ENCODE peak calls at places on chromosomes 13 and 19, in nine cellular contexts. T is stimulated activated effector memory CD8-positive, alpha-beta T cell treated with anti-CD3 and anti-CD28 coated beads, Interleukin-12 subunit alpha, Interleukin-12 subunit beta, amount 100 ng/mL, for 72 hours; F is HCT116; H is PC-3; B is activated B cell treated with CpG ODN at 0.5 μM for 24 hours; P is effector memory CD8-positive, alpha-beta T cell; Z is stimulated activated naive B cell treated with anti-CD40 and anti-IgM and Interleukin-4, amounts not matched to agents 10 μg/mL and 1 μg/mL and 100 μg/mL, for 72 hours; S is stimulated activated naive CD8-positive, alpha-beta T cell treated with anti-CD3 and anti-CD28 coated beads, Interleukin-15, Interleukin-2, amounts not matched to agents 100 U/mL and 50 U/mL, for 24 hours; J is sciatic nerve. R is an unnamed sample.
A peak's percentile ranks its signal among the peaks of the same experiment; 100 is the strongest.

GRCh38 chr19:44750713-44751112 is 2.2 kb downstream of the BCL3 start:
- ATAC-seq in T (no peak), F (no peak), H (no peak), B (no peak), P (no peak), Z (no peak), S (no peak), J (no peak), R (no peak)

GRCh38 chr19:51811344-51811743 is 16.4 kb downstream of the FPR3 start:
- ATAC-seq in T (no peak), F (no peak), H (no peak), B (no peak), P (peak; percentile 16), Z (peak; percentile 57), S (no peak), J (peak; percentile 76), R (no peak)

GRCh38 chr13:25084101-25084500 is 11.8 kb upstream of the PABPC3 start:
- ATAC-seq in T (no peak), F (no peak), H (no peak), B (no peak), P (no peak), Z (no peak), S (no peak), J (no peak), R (no peak)

GRCh38 chr19:7986321-7987083 is 18.9 kb downstream of the ELAVL1 start:
- ATAC-seq in T (no peak), F (no peak), H (peak; percentile 71), B (no peak), P (no peak), Z (no peak), S (no peak), J (peak; percentile 33), R (no peak)

GRCh38 chr19:33905473-33905936 is 108.8 kb downstream of the KCTD15 start:
- ATAC-seq in T (no peak), F (peak; percentile 5), H (peak; percentile 48), B (no peak), P (no peak), Z (no peak), S (no peak), J (peak; percentile 57), R (peak; percentile 11)

GRCh38 chr13:66994097-66994496 is 236.0 kb downstream of the PCDH9 start:
- ATAC-seq in T (no peak), F (no peak), H (no peak), B (peak; percentile 87), P (no peak), Z (peak; percentile 90), S (peak; percentile 79), J (peak; percentile 91), R (no peak)

GRCh38 chr19:13132471-13133166 is 14.6 kb downstream of the NACC1 start:
- ATAC-seq in T (peak; percentile 99), F (no peak), H (no peak), B (no peak), P (peak; percentile 100), Z (peak; percentile 44), S (peak; percentile 99), J (no peak), R (peak; percentile 98)

GRCh38 chr19:51493776-51494175 is 7.8 kb downstream of the SIGLEC12 start:
- ATAC-seq in T (no peak), F (no peak), H (no peak), B (no peak), P (no peak), Z (no peak), S (no peak), J (no peak), R (no peak)

GRCh38 chr19:52638601-52639000 is 446 bp upstream of the ZNF83 start:
- ATAC-seq in T (peak; percentile 31), F (peak; percentile 3), H (peak; percentile 72), B (peak; percentile 4), P (peak; percentile 5), Z (peak; percentile 31), S (no peak), J (peak; percentile 51), R (peak; percentile 20)

GRCh38 chr19:6362024-6362344 is 653 bp downstream of the CLPP start:
- ATAC-seq in T (no peak), F (no peak), H (peak; percentile 25), B (no peak), P (no peak), Z (no peak), S (no peak), J (peak; percentile 16), R (peak; percentile 12)

GRCh38 chr13:65336916-65337315 is 1893.2 kb downstream of the PCDH9 start:
- ATAC-seq in T (no peak), F (no peak), H (no peak), B (no peak), P (no peak), Z (no peak), S (no peak), J (peak; percentile 28), R (no peak)

GRCh38 chr19:29969891-29970290 is 27.9 kb downstream of the URI1 start:
- ATAC-seq in T (no peak), F (no peak), H (no peak), B (no peak), P (no peak), Z (no peak), S (no peak), J (no peak), R (no peak)

R was measured in activated T-helper 17 cell treated with anti-CD3 and anti-CD28 coated beads, Interleukin-2, amount 50 U/mL, for 72 hours.